ENCODE peak calls at places on chromosomes 16 and 17, in four cellular contexts. J is mesendoderm, T is IMR-90, A is H1. R is an unnamed sample.

GRCh38 chr16:68564367-68564985 is 25.4 kb downstream of the ZFP90 start:
- DNase-seq in J (peak), T (peak), A (no peak), R (no peak)

GRCh38 chr16:1781254-1781653 is 1.1 kb downstream of the SPSB3 start:
- DNase-seq in J (no peak), T (no peak), A (no peak), R (no peak)

GRCh38 chr16:17343028-17343427 is 127.7 kb downstream of the XYLT1 start:
- DNase-seq in J (no peak), T (no peak), A (no peak), R (no peak)

GRCh38 chr17:376936-377863 is 24.6 kb upstream of the RPH3AL start:
- DNase-seq in J (peak), T (peak), A (no peak), R (no peak)

GRCh38 chr16:2698996-2699750 is 16.9 kb downstream of the KCTD5 start:
- DNase-seq in J (no peak), T (no peak), A (no peak), R (no peak)

GRCh38 chr17:8946476-8946875 is 19.0 kb downstream of the PIK3R5 start:
- DNase-seq in J (no peak), T (peak), A (no peak), R (peak)

GRCh38 chr16:57801856-57802634 is at the start of gene KIFC3:
- DNase-seq in J (peak), T (peak), A (no peak), R (peak)

GRCh38 chr17:33732116-33732515 is 439.0 kb upstream of the ASIC2 start:
- DNase-seq in J (peak), T (peak), A (no peak), R (no peak)

GRCh38 chr16:3774156-3774767 is 56.9 kb upstream of the TRAP1 start:
- DNase-seq in J (no peak), T (peak), A (no peak), R (no peak)

GRCh38 chr16:88561485-88562369 is 8.5 kb upstream of the ZC3H18 start:
- DNase-seq in J (peak), T (peak), A (no peak), R (peak)

GRCh38 chr17:34584805-34585416 is 5.5 kb downstream of the TMEM132E start:
- DNase-seq in J (peak), T (peak), A (no peak), R (no peak)

GRCh38 chr16:57094911-57095310 is 2.5 kb downstream of the CPNE2 start:
- DNase-seq in J (no peak), T (no peak), A (no peak), R (no peak)

GRCh38 chr17:5785343-5785742 is 201.0 kb upstream of the NLRP1 start:
- DNase-seq in J (no peak), T (peak), A (no peak), R (no peak)

GRCh38 chr17:73371846-73372245 is 60.0 kb upstream of the CDC42EP4 start:
- DNase-seq in J (no peak), T (no peak), A (no peak), R (no peak)

GRCh38 chr17:64635647-64636305 is 26.3 kb downstream of the SMURF2 start:
- DNase-seq in J (no peak), T (peak), A (no peak), R (no peak)

DNA sequence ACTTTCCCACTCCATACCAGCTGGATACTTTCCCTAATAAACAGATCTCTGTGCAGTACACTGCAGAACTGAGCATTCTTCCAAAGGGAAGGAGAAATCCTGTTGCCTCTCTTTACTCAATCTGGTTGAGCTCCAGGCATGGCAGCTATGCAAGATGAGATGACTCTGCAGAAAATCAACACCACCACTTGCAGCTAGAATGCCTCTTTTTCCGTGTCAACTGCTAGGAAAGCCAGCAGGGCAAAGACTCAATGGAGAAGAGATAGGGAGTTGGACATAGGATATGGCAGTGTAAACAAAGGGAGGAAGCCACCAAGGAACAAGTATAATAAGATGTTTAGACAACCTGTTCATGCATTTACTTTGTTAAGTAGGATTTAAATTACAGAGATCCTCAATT is 40.4 kb upstream of the CORO6 start:
- DNase-seq in J (peak), T (peak), A (no peak), R (peak)
- H4K5ac ChIP-seq in J (no peak), T (no peak), A (no peak), R (no peak)

GRCh38 chr16:66845080-66845410 is 831 bp downstream of the CA7 start:
- DNase-seq in J (no peak), T (no peak), A (no peak), R (no peak)
- H3K4me2 ChIP-seq in J (no peak), T (peak), A (peak), R (peak)

GRCh38 chr17:49832840-49833599 is 14.8 kb downstream of the TAC4 start:
- DNase-seq in J (peak), T (no peak), A (no peak), R (no peak)

GRCh38 chr17:49836111-49837030 is 11.5 kb downstream of the TAC4 start:
- DNase-seq in J (peak), T (peak), A (no peak), R (no peak)

GRCh38 chr17:49834118-49834743 is 13.6 kb downstream of the TAC4 start:
- DNase-seq in J (no peak), T (peak), A (no peak), R (no peak)

GRCh38 chr17:49830605-49831004 is 17.3 kb downstream of the TAC4 start:
- DNase-seq in J (no peak), T (no peak), A (no peak), R (no peak)

DNA sequence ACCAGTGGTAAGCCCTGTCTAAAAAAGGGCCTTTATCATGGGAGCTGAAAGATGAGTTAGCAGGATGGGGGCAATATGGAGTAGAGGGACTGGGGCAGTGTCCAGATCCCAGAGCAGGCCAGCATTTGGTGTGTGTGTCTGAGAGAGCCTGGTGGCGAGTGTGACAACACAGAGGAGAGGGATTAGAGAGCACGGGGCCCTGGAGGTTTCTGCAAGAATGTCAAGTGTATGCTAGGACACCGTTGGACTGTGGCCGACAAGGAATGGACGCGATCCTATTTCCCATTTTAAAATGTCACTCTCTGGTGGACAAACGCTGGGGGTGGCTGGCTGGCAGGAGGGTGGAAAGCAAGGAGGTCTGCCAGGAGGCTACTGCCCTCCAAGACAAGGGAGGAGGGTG is 12.4 kb downstream of the TAC4 start:
- DNase-seq in J (no peak), T (no peak), A (no peak), R (no peak)
- H4K5ac ChIP-seq in J (no peak), T (no peak), A (no peak), R (no peak)

GRCh38 chr17:79814624-79814965 is 17.7 kb upstream of the CBX8 start:
- DNase-seq in J (no peak), T (no peak), A (no peak), R (peak)

GRCh38 chr17:79812969-79813825 is 16.3 kb upstream of the CBX8 start:
- DNase-seq in J (no peak), T (no peak), A (no peak), R (peak)

GRCh38 chr17:79812206-79812968 is 15.5 kb upstream of the CBX8 start:
- DNase-seq in J (no peak), T (no peak), A (no peak), R (no peak)

GRCh38 chr17:79814966-79815835 is 18.3 kb upstream of the CBX8 start:
- DNase-seq in J (no peak), T (no peak), A (no peak), R (peak)

GRCh38 chr17:79813826-79814623 is 17.1 kb upstream of the CBX8 start:
- DNase-seq in J (no peak), T (no peak), A (no peak), R (peak)
- H3K4me2 ChIP-seq in J (no peak), T (no peak), A (peak), R (peak)